ENCODE peak calls at places on chromosomes 6 and 20, in nine cellular contexts. M is HepG2; I is upper lobe of right lung; C is CD4-positive, alpha-beta T cell; P is body of pancreas; T is heart left ventricle; L is gastrocnemius medialis; Z is Peyer's patch; F is A673. A is an unnamed sample. For H3K27me3, the result is how much of the 10 kb centered on the place peaks cover.

GRCh38 chr20:46583411-46584214 is 33.2 kb upstream of the OCSTAMP start:
- DNase-seq in M (no peak), I (no peak), C (no peak), P (no peak), T (no peak), L (no peak), Z (peak), F (peak), A (peak)

GRCh38 chr20:2829376-2829775 is 11.1 kb downstream of the PCED1A start:
- DNase-seq in M (no peak), I (no peak), C (no peak), P (no peak), T (no peak), L (no peak), Z (no peak), F (no peak), A (no peak)

GRCh38 chr20:23362392-23363256 is 642 bp downstream of the GZF1 start:
- DNase-seq in M (peak), I (peak), C (no peak), P (peak), T (no peak), L (peak), Z (no peak), F (peak), A (peak)

GRCh38 chr6:170048615-170049256 is 242.1 kb downstream of the DLL1 start:
- DNase-seq in M (no peak), I (peak), C (no peak), P (no peak), T (peak), L (no peak), Z (peak), F (no peak), A (no peak)

GRCh38 chr20:14521436-14521835 is 184.0 kb upstream of the FLRT3 start:
- DNase-seq in M (no peak), I (no peak), C (no peak), P (no peak), T (no peak), L (no peak), Z (no peak), F (no peak), A (no peak)

GRCh38 chr20:3168079-3168828 is 5.1 kb downstream of the LZTS3 start:
- DNase-seq in M (peak), I (peak), C (no peak), P (peak), T (no peak), L (no peak), Z (peak), F (no peak), A (peak)

GRCh38 chr6:129708496-129709216 is 1.3 kb downstream of the ARHGAP18 start:
- DNase-seq in M (no peak), I (no peak), C (no peak), P (no peak), T (no peak), L (no peak), Z (no peak), F (no peak), A (no peak)

GRCh38 chr6:7730852-7731251 is 5.0 kb downstream of the BMP6 start:
- DNase-seq in M (peak), I (no peak), C (no peak), P (no peak), T (no peak), L (no peak), Z (no peak), F (no peak), A (no peak)

GRCh38 chr6:139587469-139587868 is 213.0 kb upstream of the CITED2 start:
- DNase-seq in M (peak), I (no peak), C (no peak), P (no peak), T (no peak), L (no peak), Z (no peak), F (peak), A (no peak)

GRCh38 chr6:125846292-125847024 is 55.7 kb downstream of the NCOA7 start:
- DNase-seq in M (peak), I (no peak), C (no peak), P (peak), T (no peak), L (no peak), Z (no peak), F (no peak), A (no peak)

GRCh38 chr20:48698507-48699267 is 129.1 kb downstream of the PREX1 start:
- DNase-seq in M (no peak), I (peak), C (no peak), P (no peak), T (no peak), L (no peak), Z (no peak), F (peak), A (peak)

GRCh38 chr6:90088009-90088408 is 193.7 kb downstream of the GJA10 start:
- DNase-seq in M (no peak), I (no peak), C (no peak), P (no peak), T (no peak), L (no peak), Z (no peak), F (peak), A (no peak)

GRCh38 chr6:41712651-41713103 is 22.7 kb downstream of the TFEB start:
- DNase-seq in M (no peak), I (peak), C (no peak), P (peak), T (peak), L (peak), Z (no peak), F (no peak), A (no peak)

GRCh38 chr6:81465859-81466258 is 286.6 kb downstream of the TENT5A start:
- DNase-seq in M (peak), I (no peak), C (no peak), P (no peak), T (no peak), L (no peak), Z (no peak), F (peak), A (peak)

GRCh38 chr20:25587536-25587935 is 2.2 kb upstream of the NINL start:
- DNase-seq in M (no peak), I (no peak), C (no peak), P (no peak), T (no peak), L (no peak), Z (no peak), F (no peak), A (no peak)

GRCh38 chr20:49103019-49103418 is 56.9 kb downstream of the CSE1L start:
- DNase-seq in M (no peak), I (no peak), C (no peak), P (no peak), T (no peak), L (no peak), Z (no peak), F (no peak), A (no peak)

GRCh38 chr6:10359581-10359980 is 55.3 kb downstream of the TFAP2A start:
- DNase-seq in M (no peak), I (no peak), C (no peak), P (no peak), T (no peak), L (no peak), Z (no peak), F (no peak), A (no peak)

GRCh38 chr6:48511382-48511781 is 400.4 kb upstream of the PTCHD4 start:
- DNase-seq in M (no peak), I (no peak), C (no peak), P (no peak), T (no peak), L (no peak), Z (no peak), F (no peak), A (no peak)

GRCh38 chr6:163290545-163291274 is 123.8 kb upstream of the QKI start:
- DNase-seq in M (no peak), I (no peak), C (no peak), P (no peak), T (no peak), L (no peak), Z (no peak), F (no peak), A (no peak)

GRCh38 chr6:105909084-105909483 is 177.1 kb upstream of the PRDM1 start:
- DNase-seq in M (no peak), I (no peak), C (no peak), P (no peak), T (peak), L (no peak), Z (no peak), F (no peak), A (no peak)

GRCh38 chr20:35917077-35917476 is 37.2 kb downstream of the SCAND1 start:
- DNase-seq in M (no peak), I (no peak), C (no peak), P (no peak), T (no peak), L (no peak), Z (no peak), F (no peak), A (no peak)

GRCh38 chr6:5338177-5338960 is 77.1 kb downstream of the FARS2 start:
- DNase-seq in M (no peak), I (no peak), C (no peak), P (no peak), T (no peak), L (no peak), Z (no peak), F (no peak), A (no peak)

GRCh38 chr6:81996414-81996813 is 243.9 kb upstream of the TENT5A start:
- DNase-seq in M (no peak), I (no peak), C (no peak), P (no peak), T (no peak), L (no peak), Z (no peak), F (no peak), A (no peak)

GRCh38 chr20:35332540-35333200 is 40.4 kb upstream of the FAM83C start:
- DNase-seq in M (no peak), I (no peak), C (no peak), P (no peak), T (no peak), L (no peak), Z (no peak), F (no peak), A (no peak)

GRCh38 chr6:8027965-8028651 is 36.1 kb downstream of the BLOC1S5 start:
- DNase-seq in M (no peak), I (no peak), C (no peak), P (no peak), T (no peak), L (no peak), Z (no peak), F (peak), A (no peak)

GRCh38 chr20:46348231-46348803 is 40.0 kb upstream of the CDH22 start:
- DNase-seq in M (no peak), I (no peak), C (no peak), P (no peak), T (no peak), L (no peak), Z (no peak), F (peak), A (peak)

GRCh38 chr6:130298258-130298657 is 67.6 kb upstream of the TMEM200A start:
- DNase-seq in M (no peak), I (no peak), C (no peak), P (no peak), T (no peak), L (no peak), Z (no peak), F (no peak), A (no peak)

GRCh38 chr6:165850434-165851019 is 187.5 kb upstream of the PDE10A start:
- DNase-seq in M (peak), I (peak), C (peak), P (peak), T (peak), L (no peak), Z (peak), F (peak), A (peak)

GRCh38 chr20:51661609-51662178 is 106.5 kb downstream of the ATP9A start:
- DNase-seq in M (peak), I (no peak), C (peak), P (no peak), T (no peak), L (no peak), Z (no peak), F (no peak), A (no peak)

GRCh38 chr20:24389686-24390085 is 79.7 kb upstream of the SYNDIG1 start:
- DNase-seq in M (no peak), I (no peak), C (peak), P (peak), T (peak), L (no peak), Z (no peak), F (no peak), A (no peak)

GRCh38 chr6:168575346-168576098 is 134.5 kb downstream of the SMOC2 start:
- DNase-seq in M (no peak), I (no peak), C (no peak), P (no peak), T (no peak), L (no peak), Z (no peak), F (no peak), A (no peak)
- H3K27me3 ChIP-seq in M (under half), I (under half), C (under half), P (under half), T (under half), L (under half), Z (under half), F (under half), A (under half)

GRCh38 chr6:160378886-160379285 is 30.7 kb downstream of the SLC22A3 start:
- DNase-seq in M (no peak), I (no peak), C (no peak), P (no peak), T (no peak), L (no peak), Z (no peak), F (no peak), A (no peak)
- H3K27ac ChIP-seq in M (no peak), I (no peak), C (no peak), P (no peak), T (no peak), L (peak), Z (no peak), F (no peak), A (no peak)

GRCh38 chr6:36386495-36387439 is 702 bp downstream of the ETV7 start:
- DNase-seq in M (no peak), I (peak), C (peak), P (peak), T (peak), L (no peak), Z (peak), F (peak), A (peak)
- TF ChIP-seq CTCF in M (no peak), I (peak), C (no peak), P (no peak), T (no peak), L (no peak), Z (no peak), F (no peak), A (no peak)

GRCh38 chr6:25992413-25993037 is 29.9 kb downstream of the TRIM38 start:
- DNase-seq in M (peak), I (peak), C (peak), P (peak), T (peak), L (peak), Z (peak), F (peak), A (peak)

GRCh38 chr6:25991785-25992412 is 29.3 kb downstream of the TRIM38 start:
- DNase-seq in M (peak), I (peak), C (peak), P (peak), T (peak), L (peak), Z (peak), F (peak), A (peak)

GRCh38 chr6:25990172-25990873 is 27.7 kb downstream of the TRIM38 start:
- DNase-seq in M (no peak), I (no peak), C (no peak), P (no peak), T (no peak), L (no peak), Z (no peak), F (no peak), A (no peak)

GRCh38 chr6:25995507-25995906 is 32.9 kb downstream of the TRIM38 start:
- DNase-seq in M (no peak), I (no peak), C (no peak), P (no peak), T (no peak), L (no peak), Z (no peak), F (no peak), A (no peak)

DNA sequence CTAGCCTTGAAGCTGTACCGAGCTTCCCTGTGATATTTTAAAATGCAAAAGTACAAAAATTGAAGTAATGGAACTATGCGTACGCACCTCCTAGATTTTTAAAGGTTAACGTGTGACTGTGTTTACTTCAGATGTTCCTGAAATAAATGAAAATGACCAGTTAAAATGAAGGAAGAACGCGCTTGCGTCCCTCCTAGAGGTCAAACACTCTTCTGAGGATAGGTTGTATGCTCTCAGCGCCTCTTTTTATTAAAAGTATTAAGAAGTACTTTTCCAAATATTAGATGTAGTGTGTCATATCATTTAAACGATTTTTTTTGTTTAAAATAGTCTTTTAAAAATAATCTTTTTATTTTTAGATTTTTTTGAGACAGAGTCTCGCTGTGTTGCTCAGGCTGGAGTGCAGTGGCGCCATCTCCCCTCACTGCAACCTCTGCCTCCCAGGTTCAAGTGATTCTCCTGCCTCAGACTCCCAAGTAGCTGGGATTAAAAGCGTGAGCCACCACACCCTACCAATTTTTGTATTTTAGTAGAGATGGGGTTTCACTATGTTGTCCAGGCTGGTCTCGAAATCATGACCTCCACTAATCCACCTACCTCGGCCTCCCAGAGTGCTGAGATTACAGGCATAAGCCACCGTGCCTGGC is 30.6 kb downstream of the TRIM38 start:
- DNase-seq in M (no peak), I (no peak), C (no peak), P (peak), T (no peak), L (no peak), Z (no peak), F (no peak), A (no peak)
- H3K27me3 ChIP-seq in M (under half), I (under half), C (under half), P (under half), T (under half), L (under half), Z (under half), F (under half), A (under half)

DNA sequence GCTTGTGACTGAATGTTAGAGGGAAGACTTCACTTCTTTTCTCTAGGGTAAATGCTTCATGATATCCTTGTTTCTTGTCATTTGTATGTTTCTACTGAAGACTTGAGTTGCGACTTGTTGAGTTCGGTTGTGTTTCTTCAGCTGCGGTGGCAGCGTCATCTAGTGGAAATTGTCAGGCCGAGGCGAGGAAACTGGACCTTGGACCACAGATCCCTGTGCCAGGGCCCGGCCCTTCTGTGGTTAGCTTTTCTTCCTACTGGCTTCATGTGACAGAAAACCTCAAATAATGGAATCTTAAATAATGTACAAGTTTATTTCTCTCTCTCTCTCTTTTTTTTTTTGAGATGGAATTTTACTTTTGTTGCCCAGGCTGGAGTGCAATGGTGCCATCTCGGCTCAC is 12.4 kb downstream of the MTHFD1L start:
- DNase-seq in M (peak), I (no peak), C (no peak), P (peak), T (no peak), L (no peak), Z (peak), F (no peak), A (no peak)
- H3K27ac ChIP-seq in M (peak), I (no peak), C (no peak), P (no peak), T (no peak), L (no peak), Z (no peak), F (no peak), A (no peak)

GRCh38 chr20:33840759-33841438 is 29.8 kb downstream of the CHMP4B start:
- DNase-seq in M (no peak), I (no peak), C (no peak), P (no peak), T (no peak), L (no peak), Z (no peak), F (no peak), A (no peak)

GRCh38 chr20:33839591-33839990 is 28.4 kb downstream of the CHMP4B start:
- DNase-seq in M (no peak), I (no peak), C (no peak), P (peak), T (peak), L (peak), Z (no peak), F (no peak), A (no peak)

GRCh38 chr20:33837096-33837830 is 26.1 kb downstream of the CHMP4B start:
- DNase-seq in M (no peak), I (no peak), C (no peak), P (no peak), T (no peak), L (no peak), Z (no peak), F (no peak), A (no peak)

GRCh38 chr20:33835773-33836172 is 24.6 kb downstream of the CHMP4B start:
- DNase-seq in M (no peak), I (no peak), C (no peak), P (peak), T (no peak), L (no peak), Z (peak), F (no peak), A (no peak)

DNA sequence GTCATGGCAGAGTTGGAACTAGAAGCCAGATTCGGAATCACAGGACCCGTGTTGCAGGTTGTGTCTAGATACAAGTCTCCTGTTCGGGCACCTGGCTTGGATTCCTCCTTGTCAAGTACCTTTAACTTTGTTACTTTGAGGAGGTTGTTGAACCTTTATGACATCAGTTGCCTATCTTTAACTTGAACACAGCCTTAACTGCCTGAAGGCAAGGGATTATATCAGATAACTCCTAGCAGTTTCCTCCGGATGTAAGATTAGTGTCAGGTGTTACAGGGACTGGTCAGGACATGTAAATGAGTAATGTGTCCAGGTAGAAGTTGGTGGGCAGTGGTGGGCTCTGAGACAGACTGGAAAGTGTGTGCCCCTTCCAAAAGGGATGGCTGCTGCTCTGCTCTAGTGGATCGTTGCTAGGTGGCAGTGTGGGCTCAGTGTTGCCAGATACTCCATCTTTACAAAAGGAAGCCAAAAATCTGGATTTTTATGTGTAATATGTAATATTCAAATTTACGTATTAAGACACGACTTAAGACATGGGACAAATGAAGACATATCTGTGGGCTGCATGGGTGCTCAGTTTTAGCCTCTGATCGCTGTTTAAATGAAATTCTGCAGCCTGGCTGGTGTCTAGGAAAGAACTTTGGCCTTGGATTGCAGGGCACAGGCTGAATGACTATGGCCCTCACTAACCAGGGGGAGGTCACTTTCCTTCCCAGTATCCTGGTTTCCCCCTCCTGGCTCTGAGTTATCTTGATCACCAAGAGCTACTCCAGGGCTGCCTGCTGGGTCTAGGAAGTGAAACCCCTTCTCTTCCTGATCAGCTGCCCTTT is 27.1 kb downstream of the CHMP4B start:
- DNase-seq in M (no peak), I (no peak), C (no peak), P (no peak), T (no peak), L (no peak), Z (peak), F (no peak), A (peak)
- TF ChIP-seq CTCF in M (peak), I (no peak), C (no peak), P (no peak), T (no peak), L (no peak), Z (no peak), F (peak), A (peak)

A was measured in neural progenitor cell.